ENCODE peak calls at places on chromosomes 4 and X, in eight cellular contexts. I, T, F, K, A, C, U and V are unnamed samples.
A peak's percentile ranks its signal among the peaks of the same experiment; 100 is the strongest.

GRCh38 chr4:70838972-70839536 is 636 bp downstream of the GRSF1 start:
- DNase-seq in I (peak; percentile 67), T (peak; percentile 73), F (peak; percentile 77), K (peak; percentile 31), A (peak; percentile 74), C (peak; percentile 58), U (peak; percentile 48), V (peak; percentile 91)

GRCh38 chr4:83408958-83409357 is 46.7 kb downstream of the HELQ start:
- DNase-seq in I (no peak), T (no peak), F (no peak), K (no peak), A (no peak), C (no peak), U (no peak), V (peak; percentile 83)

GRCh38 chr4:76950052-76950845 is 697 bp downstream of the SEPTIN11 start:
- DNase-seq in I (peak; percentile 64), T (peak; percentile 63), F (peak; percentile 60), K (no peak), A (peak; percentile 49), C (peak; percentile 48), U (peak; percentile 9), V (peak; percentile 83)

GRCh38 chrX:29687687-29688086 is 527.7 kb upstream of the MAGEB2 start:
- DNase-seq in I (no peak), T (no peak), F (no peak), K (no peak), A (no peak), C (no peak), U (no peak), V (no peak)

GRCh38 chr4:168930413-168931196 is 79.5 kb downstream of the CBR4 start:
- DNase-seq in I (no peak), T (no peak), F (no peak), K (no peak), A (no peak), C (no peak), U (no peak), V (no peak)

GRCh38 chr4:24862073-24862751 is 50.6 kb downstream of the CCDC149 start:
- DNase-seq in I (no peak), T (no peak), F (no peak), K (no peak), A (no peak), C (no peak), U (no peak), V (peak; percentile 29)

GRCh38 chrX:30979271-30979670 is 90.2 kb upstream of the TAB3 start:
- DNase-seq in I (no peak), T (no peak), F (no peak), K (no peak), A (no peak), C (no peak), U (no peak), V (no peak)

GRCh38 chrX:135437867-135438733 is 16.4 kb downstream of the SMIM10L2A start:
- DNase-seq in I (no peak), T (peak; percentile 16), F (no peak), K (no peak), A (no peak), C (no peak), U (no peak), V (no peak)

GRCh38 chr4:54527532-54527931 is 130.2 kb upstream of the KIT start:
- DNase-seq in I (no peak), T (no peak), F (no peak), K (no peak), A (peak; percentile 26), C (no peak), U (no peak), V (no peak)

GRCh38 chrX:20181563-20182329 is 40.1 kb upstream of the EIF1AX start:
- DNase-seq in I (no peak), T (no peak), F (no peak), K (no peak), A (no peak), C (no peak), U (no peak), V (no peak)

GRCh38 chr4:70936200-70936787 is 34.1 kb downstream of the MOB1B start:
- DNase-seq in I (no peak), T (no peak), F (no peak), K (no peak), A (no peak), C (no peak), U (no peak), V (no peak)

GRCh38 chr4:156790866-156791265 is 180.7 kb downstream of the PDGFC start:
- DNase-seq in I (no peak), T (no peak), F (peak; percentile 13), K (no peak), A (peak; percentile 19), C (no peak), U (no peak), V (no peak)

GRCh38 chrX:53379008-53379710 is 43.3 kb downstream of the SMC1A start:
- DNase-seq in I (no peak), T (no peak), F (no peak), K (no peak), A (no peak), C (no peak), U (no peak), V (no peak)

GRCh38 chr4:95513022-95513421 is 35.8 kb downstream of the UNC5C start:
- DNase-seq in I (no peak), T (no peak), F (no peak), K (no peak), A (no peak), C (no peak), U (no peak), V (peak; percentile 41)

GRCh38 chrX:17527135-17527701 is 152.2 kb downstream of the NHS start:
- DNase-seq in I (peak; percentile 61), T (no peak), F (no peak), K (no peak), A (no peak), C (no peak), U (peak; percentile 40), V (peak; percentile 69)

GRCh38 chr4:174215936-174216699 is 67.3 kb downstream of the FBXO8 start:
- DNase-seq in I (no peak), T (no peak), F (peak; percentile 67), K (no peak), A (peak; percentile 11), C (no peak), U (no peak), V (peak; percentile 30)

GRCh38 chr4:107999932-108000539 is 10.3 kb downstream of the HADH start:
- DNase-seq in I (no peak), T (no peak), F (no peak), K (no peak), A (no peak), C (no peak), U (peak; percentile 8), V (no peak)

GRCh38 chrX:4263005-4263404 is 549.6 kb upstream of the PRKX start:
- DNase-seq in I (no peak), T (no peak), F (peak; percentile 13), K (peak; percentile 9), A (peak; percentile 10), C (no peak), U (no peak), V (peak; percentile 66)

GRCh38 chr4:38509551-38509950 is 154.4 kb upstream of the KLF3 start:
- DNase-seq in I (no peak), T (peak; percentile 28), F (no peak), K (no peak), A (no peak), C (no peak), U (no peak), V (no peak)

GRCh38 chr4:29549308-29549707 is 1170.9 kb upstream of the PCDH7 start:
- DNase-seq in I (no peak), T (no peak), F (no peak), K (no peak), A (no peak), C (no peak), U (no peak), V (no peak)

GRCh38 chr4:35975617-35976355 is 268.5 kb downstream of the ARAP2 start:
- DNase-seq in I (no peak), T (no peak), F (no peak), K (no peak), A (no peak), C (no peak), U (no peak), V (no peak)

GRCh38 chr4:26049447-26049846 is 135.4 kb downstream of the SMIM20 start:
- DNase-seq in I (no peak), T (no peak), F (no peak), K (no peak), A (no peak), C (no peak), U (no peak), V (no peak)